ENCODE peak calls at places on chromosome X, in four cellular contexts. X is progenitor cell of endocrine pancreas, E is AG10803, H is bronchial epithelial cell. I is an unnamed sample.

GRCh38 chrX:109889289-109890006 is 113.5 kb upstream of the TMEM164 start:
- DNase-seq in X (no peak), E (peak; percentile 21), H (no peak), I (peak; percentile 37)

GRCh38 chrX:14777484-14777883 is 95.4 kb downstream of the FANCB start:
- DNase-seq in X (no peak), E (peak; percentile 67), H (peak; percentile 37), I (no peak)

GRCh38 chrX:102934624-102935023 is 2.4 kb upstream of the RAB40AL start:
- DNase-seq in X (no peak), E (peak; percentile 30), H (peak; percentile 12), I (peak; percentile 39)

GRCh38 chrX:20066968-20067708 is 49.6 kb downstream of the MAP7D2 start:
- DNase-seq in X (no peak), E (peak; percentile 56), H (peak; percentile 55), I (no peak)

GRCh38 chrX:111265506-111265905 is 4.8 kb downstream of the CAPN6 start:
- DNase-seq in X (no peak), E (no peak), H (no peak), I (no peak)

GRCh38 chrX:2500091-2500680 is 590 bp downstream of the DHRSX start:
- DNase-seq in X (peak; percentile 34), E (peak; percentile 64), H (peak; percentile 55), I (peak; percentile 58)

GRCh38 chrX:11113731-11114130 is 2.6 kb downstream of the HCCS start:
- DNase-seq in X (no peak), E (peak; percentile 21), H (no peak), I (no peak)

GRCh38 chrX:34956915-34957314 is 14.3 kb downstream of the FAM47B start:
- DNase-seq in X (no peak), E (peak; percentile 43), H (peak; percentile 66), I (no peak)

GRCh38 chrX:47831788-47832187 is 4.9 kb upstream of the ZNF81 start:
- DNase-seq in X (peak; percentile 16), E (peak; percentile 26), H (peak; percentile 20), I (peak; percentile 44)

GRCh38 chrX:95058815-95059214 is 1384.8 kb downstream of the FAM133A start:
- DNase-seq in X (no peak), E (peak; percentile 76), H (peak; percentile 74), I (no peak)

GRCh38 chrX:41720125-41720780 is 3.7 kb upstream of the GPR82 start:
- DNase-seq in X (no peak), E (no peak), H (peak; percentile 12), I (no peak)

GRCh38 chrX:120304241-120304640 is 7.0 kb downstream of the TMEM255A start:
- DNase-seq in X (no peak), E (no peak), H (no peak), I (no peak)

GRCh38 chrX:19046343-19047215 is 62.7 kb upstream of the PHKA2 start:
- DNase-seq in X (no peak), E (peak; percentile 4), H (peak; percentile 82), I (no peak)

GRCh38 chrX:10280061-10280460 is 123.3 kb downstream of the CLCN4 start:
- DNase-seq in X (no peak), E (no peak), H (no peak), I (no peak)

GRCh38 chrX:136823175-136823574 is 42.4 kb upstream of the ARHGEF6 start:
- DNase-seq in X (no peak), E (peak; percentile 12), H (peak; percentile 68), I (no peak)

GRCh38 chrX:110561036-110561435 is 202.4 kb downstream of the RTL9 start:
- DNase-seq in X (no peak), E (peak; percentile 68), H (no peak), I (no peak)

GRCh38 chrX:67524950-67525691 is 18.7 kb upstream of the AR start:
- DNase-seq in X (no peak), E (no peak), H (no peak), I (no peak)

GRCh38 chrX:8815460-8816065 is 14.4 kb upstream of the FAM9A start:
- DNase-seq in X (peak; percentile 27), E (peak; percentile 21), H (peak; percentile 35), I (peak; percentile 41)

GRCh38 chrX:8823698-8824097 is 22.5 kb upstream of the FAM9A start:
- DNase-seq in X (no peak), E (no peak), H (no peak), I (no peak)

DNA sequence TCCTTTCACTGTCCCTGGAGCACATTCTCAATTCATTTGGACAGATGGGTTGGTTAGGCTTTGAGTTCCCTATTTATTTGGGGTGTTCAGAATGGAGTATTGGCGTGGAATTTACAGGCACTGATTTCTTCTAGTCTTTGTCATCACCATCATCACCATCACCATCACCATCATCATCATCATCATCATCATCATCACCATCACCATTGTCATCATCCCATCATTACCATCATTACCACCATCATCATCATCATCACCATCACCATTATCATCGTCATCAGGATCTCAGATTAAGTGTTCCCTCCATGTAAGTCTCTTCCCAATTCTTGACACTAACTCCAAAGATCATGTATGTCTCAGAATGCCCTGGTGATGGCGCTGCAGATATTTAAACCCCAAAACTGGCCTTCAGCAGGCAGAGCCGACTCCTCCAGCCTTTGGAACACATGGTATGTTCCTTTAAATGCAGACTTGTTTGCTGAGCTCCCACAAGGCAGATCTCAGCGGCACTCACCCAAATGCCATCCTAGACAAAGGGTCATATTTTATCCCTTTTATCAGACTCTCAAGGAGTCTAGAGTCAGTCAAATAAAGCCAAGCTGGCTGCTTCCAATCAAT is 19.8 kb upstream of the FAM9A start:
- DNase-seq in X (no peak), E (peak; percentile 8), H (no peak), I (peak; percentile 23)
- TF ChIP-seq CTCF in X (peak; percentile 35), E (no peak), H (no peak), I (peak; percentile 41)

GRCh38 chrX:86061407-86061806 is 14.0 kb upstream of the CHM start:
- DNase-seq in X (no peak), E (no peak), H (no peak), I (no peak)

DNA sequence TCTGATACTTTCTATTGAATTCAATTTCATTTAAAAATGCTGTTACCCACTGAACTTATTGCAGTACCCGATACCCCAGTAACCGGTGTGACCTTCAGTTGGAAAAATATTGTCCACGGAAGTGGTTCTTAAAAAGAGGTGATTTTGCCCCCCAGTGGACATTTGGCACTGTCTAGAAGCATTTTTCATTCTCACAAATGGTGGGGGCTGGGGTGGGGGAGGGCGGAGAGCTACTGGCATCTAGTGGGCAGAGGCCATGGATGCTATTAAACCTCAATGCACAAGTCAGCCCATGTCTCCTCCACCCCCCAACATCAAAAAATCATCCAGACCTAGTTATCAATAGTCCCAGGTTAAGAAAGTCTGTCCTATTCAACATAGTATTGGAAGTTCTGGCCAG is 19.6 kb upstream of the CHM start:
- DNase-seq in X (no peak), E (no peak), H (no peak), I (no peak)
- TF ChIP-seq CTCF in X (no peak), E (no peak), H (no peak), I (no peak)

GRCh38 chrX:29090811-29091210 is 503.6 kb downstream of the IL1RAPL1 start:
- DNase-seq in X (no peak), E (peak; percentile 0), H (peak; percentile 1), I (no peak)
- TF ChIP-seq CTCF in X (peak; percentile 65), E (peak; percentile 26), H (no peak), I (peak; percentile 55)

DNA sequence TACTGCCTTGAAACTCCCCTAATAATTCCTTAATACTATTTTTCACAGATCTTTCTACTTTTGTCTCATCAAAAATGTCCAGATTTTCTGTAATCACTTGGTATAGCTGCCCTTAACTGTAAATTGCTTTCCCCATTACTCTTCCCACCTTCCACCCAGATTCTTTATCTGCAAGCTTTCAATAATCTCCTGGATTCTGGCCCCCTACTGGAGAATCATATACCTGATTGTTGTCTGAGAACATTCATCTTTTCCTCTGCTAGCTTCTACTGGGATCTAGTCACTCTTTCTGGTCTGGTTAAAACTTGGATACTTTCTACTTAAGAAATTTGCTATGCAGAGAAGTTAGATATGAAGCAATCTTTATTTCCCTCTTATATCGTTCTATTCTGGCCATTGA is 552.6 kb downstream of the PCDH19 start:
- DNase-seq in X (no peak), E (no peak), H (no peak), I (no peak)
- TF ChIP-seq CTCF in X (peak; percentile 58), E (peak; percentile 5), H (no peak), I (peak; percentile 39)

GRCh38 chrX:70422886-70423336 is at the start of gene GDPD2:
- DNase-seq in X (no peak), E (no peak), H (peak; percentile 28), I (peak; percentile 41)
- TF ChIP-seq CTCF in X (peak; percentile 49), E (peak; percentile 2), H (peak; percentile 48), I (no peak)

GRCh38 chrX:54785901-54786300 is 12.2 kb downstream of the ITIH6 start:
- DNase-seq in X (no peak), E (peak; percentile 1), H (peak; percentile 8), I (no peak)
- TF ChIP-seq CTCF in X (peak; percentile 28), E (peak; percentile 26), H (peak; percentile 33), I (peak; percentile 14)

DNA sequence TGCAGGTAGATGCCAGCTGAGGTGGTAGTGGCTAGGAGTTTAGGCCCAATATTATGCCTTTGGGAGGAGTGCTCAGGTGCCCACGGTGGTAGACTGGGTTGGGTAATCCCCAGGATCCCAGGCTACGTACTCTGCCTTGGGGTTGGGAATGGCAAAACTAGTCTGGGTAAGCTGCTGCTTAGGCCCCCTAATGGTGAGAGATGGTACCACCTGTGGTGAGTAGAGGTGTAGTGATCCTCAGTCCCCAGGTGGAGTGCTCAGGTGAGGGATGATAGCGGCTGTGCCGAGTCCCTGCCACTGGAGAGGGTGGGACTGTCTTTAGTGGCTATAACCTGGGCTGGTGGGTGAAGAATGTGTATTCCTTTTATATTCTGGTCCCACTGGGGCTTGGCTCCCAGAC is 75.2 kb downstream of the IL1RAPL2 start:
- DNase-seq in X (no peak), E (no peak), H (no peak), I (no peak)
- TF ChIP-seq CTCF in X (no peak), E (no peak), H (peak; percentile 6), I (no peak)

I was measured in nephron progenitor cell.